ENCODE peak calls at places on chromosome 15, in six cellular contexts. J is T-helper 2 cell; K is stimulated activated naive B cell treated with anti-CD40 and anti-IgM and Interleukin-4, amounts not matched to agents 10 μg/mL and 1 μg/mL and 100 μg/mL, for 72 hours; B is frontal cortex; P is C1 segment of cervical spinal cord; N is NB4. H is an unnamed sample.

GRCh38 chr15:90664650-90665287 is 52.4 kb upstream of the BLM start:
- DNase-seq in B (peak), K (peak), N (peak), P (no peak), J (no peak), H (no peak)

GRCh38 chr15:74396445-74397238 is 29.2 kb upstream of the CYP11A1 start:
- DNase-seq in B (no peak), N (peak), J (no peak), P (no peak), K (peak), H (no peak)

GRCh38 chr15:27061739-27062138 is 90.8 kb downstream of the GABRG3 start:
- DNase-seq in B (no peak), P (no peak), K (no peak), N (no peak), J (no peak), H (no peak)

GRCh38 chr15:45439521-45439931 is 61.2 kb upstream of the GATM start:
- DNase-seq in P (no peak), N (no peak), K (no peak), J (no peak), B (no peak), H (no peak)

GRCh38 chr15:74664028-74664616 is 31.7 kb downstream of the EDC3 start:
- DNase-seq in N (no peak), P (no peak), B (no peak), J (no peak), K (no peak), H (peak)

GRCh38 chr15:74682954-74683353 is 12.9 kb downstream of the EDC3 start:
- DNase-seq in K (no peak), J (no peak), P (no peak), N (no peak), B (no peak), H (no peak)

GRCh38 chr15:85480923-85481322 is 100.5 kb downstream of the AKAP13 start:
- DNase-seq in P (no peak), B (no peak), J (no peak), N (no peak), K (no peak), H (no peak)

GRCh38 chr15:89496155-89497098 is at the start of gene RHCG:
- DNase-seq in B (peak), P (no peak), K (peak), N (peak), J (no peak), H (peak)

H was measured in dorsolateral prefrontal cortex.